ENCODE peak calls at places on chromosomes 4 and X, in four cellular contexts. One of them, this sample, is unnamed.

GRCh38 chr4:148810461-148810860 is 368.2 kb upstream of the NR3C2 start:
- DNase-seq in A549: no peak
- DNase-seq in body of pancreas: no peak
- DNase-seq in endothelial cell of umbilical vein: no peak
- DNase-seq in this sample: no peak

GRCh38 chr4:107220976-107221375 is 184.9 kb upstream of the DKK2 start:
- DNase-seq in endothelial cell of umbilical vein: no peak
- DNase-seq in A549: no peak
- DNase-seq in body of pancreas: no peak
- DNase-seq in this sample: no peak

GRCh38 chr4:1171306-1172227 is 816 bp downstream of the SPON2 start:
- DNase-seq in endothelial cell of umbilical vein: no peak
- DNase-seq in A549: no peak
- DNase-seq in body of pancreas: peak; percentile 15
- DNase-seq in this sample: no peak

GRCh38 chrX:106894978-106895452 is 8.1 kb downstream of the RIPPLY1 start:
- DNase-seq in endothelial cell of umbilical vein: peak; percentile 70
- DNase-seq in body of pancreas: no peak
- DNase-seq in A549: peak; percentile 39
- DNase-seq in this sample: peak; percentile 50

GRCh38 chr4:73187325-73187724 is 71.3 kb downstream of the ANKRD17 start:
- DNase-seq in endothelial cell of umbilical vein: peak; percentile 92
- DNase-seq in A549: no peak
- DNase-seq in body of pancreas: no peak
- DNase-seq in this sample: no peak

GRCh38 chr4:118942465-118942864 is 53.8 kb downstream of the SYNPO2 start:
- DNase-seq in endothelial cell of umbilical vein: no peak
- DNase-seq in body of pancreas: no peak
- DNase-seq in A549: no peak
- DNase-seq in this sample: no peak

GRCh38 chr4:182921608-182922007 is 4.4 kb upstream of the DCTD start:
- DNase-seq in body of pancreas: no peak
- DNase-seq in endothelial cell of umbilical vein: no peak
- DNase-seq in A549: no peak
- DNase-seq in this sample: no peak

GRCh38 chr4:3201718-3202702 is 46.9 kb upstream of the MSANTD1 start:
- DNase-seq in endothelial cell of umbilical vein: no peak
- DNase-seq in A549: no peak
- DNase-seq in body of pancreas: no peak
- DNase-seq in this sample: no peak

GRCh38 chrX:111100191-111100590 is 4.2 kb downstream of the PAK3 start:
- DNase-seq in body of pancreas: peak; percentile 45
- DNase-seq in endothelial cell of umbilical vein: no peak
- DNase-seq in A549: peak; percentile 72
- DNase-seq in this sample: no peak

GRCh38 chr4:41418444-41418843 is 119.5 kb upstream of the LIMCH1 start:
- DNase-seq in endothelial cell of umbilical vein: no peak
- DNase-seq in body of pancreas: peak; percentile 57
- DNase-seq in A549: no peak
- DNase-seq in this sample: no peak

GRCh38 chrX:31266172-31267076 is 194.6 kb upstream of the FTHL17 start:
- DNase-seq in endothelial cell of umbilical vein: peak; percentile 53
- DNase-seq in body of pancreas: peak; percentile 81
- DNase-seq in A549: no peak
- DNase-seq in this sample: peak; percentile 25

GRCh38 chr4:10524196-10524833 is 67.1 kb upstream of the ZNF518B start:
- DNase-seq in body of pancreas: no peak
- DNase-seq in endothelial cell of umbilical vein: no peak
- DNase-seq in A549: no peak
- DNase-seq in this sample: no peak

GRCh38 chrX:69093960-69094935 is 71.0 kb downstream of the PJA1 start:
- DNase-seq in A549: peak; percentile 67
- DNase-seq in endothelial cell of umbilical vein: peak; percentile 26
- DNase-seq in body of pancreas: peak; percentile 67
- DNase-seq in this sample: peak; percentile 37

GRCh38 chr4:24234288-24234848 is 344.5 kb upstream of the PPARGC1A start:
- DNase-seq in body of pancreas: no peak
- DNase-seq in A549: no peak
- DNase-seq in endothelial cell of umbilical vein: no peak
- DNase-seq in this sample: no peak

GRCh38 chr4:7297881-7298280 is 105.5 kb downstream of the SORCS2 start:
- DNase-seq in endothelial cell of umbilical vein: no peak
- DNase-seq in A549: no peak
- DNase-seq in body of pancreas: no peak
- DNase-seq in this sample: no peak

GRCh38 chr4:188455353-188455752 is 316.1 kb downstream of the TRIML1 start:
- DNase-seq in A549: no peak
- DNase-seq in endothelial cell of umbilical vein: no peak
- DNase-seq in body of pancreas: no peak
- DNase-seq in this sample: no peak

GRCh38 chr4:32645653-32646052 is 1925.5 kb downstream of the PCDH7 start:
- DNase-seq in A549: no peak
- DNase-seq in endothelial cell of umbilical vein: no peak
- DNase-seq in body of pancreas: no peak
- DNase-seq in this sample: no peak

GRCh38 chr4:158008551-158009218 is 164.1 kb downstream of the GASK1B start:
- DNase-seq in endothelial cell of umbilical vein: peak; percentile 88
- DNase-seq in body of pancreas: peak; percentile 31
- DNase-seq in A549: no peak
- DNase-seq in this sample: peak; percentile 65

GRCh38 chr4:99447079-99447478 is 11.9 kb upstream of the ADH7 start:
- DNase-seq in body of pancreas: peak; percentile 29
- DNase-seq in endothelial cell of umbilical vein: peak; percentile 4
- DNase-seq in A549: no peak
- DNase-seq in this sample: no peak

GRCh38 chr4:173403051-173403450 is 4.1 kb upstream of the SCRG1 start:
- DNase-seq in endothelial cell of umbilical vein: no peak
- DNase-seq in A549: no peak
- DNase-seq in body of pancreas: no peak
- DNase-seq in this sample: no peak

GRCh38 chr4:87390931-87391782 is at the start of gene HSD17B11:
- DNase-seq in body of pancreas: peak; percentile 93
- DNase-seq in endothelial cell of umbilical vein: peak; percentile 93
- DNase-seq in A549: peak; percentile 92
- DNase-seq in this sample: peak; percentile 92
- TF ChIP-seq CTCF in body of pancreas: no peak
- TF ChIP-seq CTCF in endothelial cell of umbilical vein: no peak
- TF ChIP-seq CTCF in A549: no peak
- TF ChIP-seq CTCF in this sample: peak; percentile 31

GRCh38 chrX:153477458-153477857 is 7.1 kb upstream of the HAUS7 start:
- DNase-seq in A549: no peak
- DNase-seq in body of pancreas: no peak
- DNase-seq in endothelial cell of umbilical vein: no peak
- DNase-seq in this sample: no peak
- H3K27ac ChIP-seq in A549: no peak overlapping the region
- H3K27ac ChIP-seq in body of pancreas: no peak overlapping the region
- H3K27ac ChIP-seq in endothelial cell of umbilical vein: peak overlapping the region; percentile 73
- H3K27ac ChIP-seq in this sample: peak overlapping the region; percentile 82

GRCh38 chrX:91435465-91435864 is 826 bp downstream of the PABPC5 start:
- DNase-seq in endothelial cell of umbilical vein: no peak
- DNase-seq in A549: no peak
- DNase-seq in body of pancreas: no peak
- DNase-seq in this sample: no peak

GRCh38 chrX:91434351-91435168 is at the start of gene PABPC5:
- DNase-seq in body of pancreas: peak; percentile 52
- DNase-seq in A549: no peak
- DNase-seq in endothelial cell of umbilical vein: peak; percentile 9
- DNase-seq in this sample: peak; percentile 85
- TF ChIP-seq POLR2A in body of pancreas: peak; percentile 54
- TF ChIP-seq POLR2A in A549: no peak
- TF ChIP-seq POLR2A in endothelial cell of umbilical vein: no peak
- TF ChIP-seq POLR2A in this sample: peak; percentile 47

GRCh38 chr4:6250984-6251295 is 18.7 kb upstream of the WFS1 start:
- DNase-seq in body of pancreas: no peak
- DNase-seq in A549: no peak
- DNase-seq in endothelial cell of umbilical vein: no peak
- DNase-seq in this sample: no peak
- TF ChIP-seq CTCF in body of pancreas: no peak
- TF ChIP-seq CTCF in A549: no peak
- TF ChIP-seq CTCF in endothelial cell of umbilical vein: no peak
- TF ChIP-seq CTCF in this sample: no peak

This sample was measured in uterus.